ENCODE peak calls at places on chromosomes 6 and 20, in four cellular contexts. D is tibial artery, L is fibroblast of lung, O is BJ. F is an unnamed sample.

GRCh38 chr20:62892348-62893304 is 31.0 kb upstream of the TCFL5 start:
- DNase-seq in L (no peak), D (no peak), O (no peak), F (no peak)

GRCh38 chr6:42659806-42660205 is 62.6 kb downstream of the PRPH2 start:
- DNase-seq in D (no peak), O (no peak), L (no peak), F (no peak)

GRCh38 chr6:44373051-44373450 is 14.5 kb upstream of the CDC5L start:
- DNase-seq in O (no peak), L (no peak), D (no peak), F (no peak)

GRCh38 chr6:170037541-170038250 is 253.2 kb downstream of the DLL1 start:
- DNase-seq in O (no peak), D (peak), L (peak), F (no peak)

GRCh38 chr20:667351-668034 is 8.1 kb downstream of the SCRT2 start:
- DNase-seq in D (no peak), O (no peak), L (peak), F (no peak)

GRCh38 chr6:56840467-56841371 is 114.2 kb upstream of the BEND6 start:
- DNase-seq in D (no peak), O (no peak), L (peak), F (peak)

GRCh38 chr6:134819236-134819635 is 130.7 kb downstream of the ALDH8A1 start:
- DNase-seq in O (no peak), L (no peak), D (no peak), F (no peak)

GRCh38 chr6:45454008-45454911 is 76.5 kb upstream of the SUPT3H start:
- DNase-seq in L (peak), D (no peak), O (peak), F (peak)

GRCh38 chr20:17921774-17922173 is 46.8 kb downstream of the SNX5 start:
- DNase-seq in O (no peak), D (no peak), L (no peak), F (no peak)

GRCh38 chr6:135181333-135182119 is 418 bp downstream of the MYB start:
- DNase-seq in O (no peak), L (peak), D (no peak), F (no peak)

GRCh38 chr6:106444777-106445507 is 84.4 kb downstream of the CRYBG1 start:
- DNase-seq in D (no peak), O (no peak), L (peak), F (peak)

GRCh38 chr20:1868856-1869255 is 26.4 kb upstream of the SIRPA start:
- DNase-seq in L (peak), D (no peak), O (no peak), F (no peak)

GRCh38 chr6:108114861-108115597 is 40.5 kb upstream of the OSTM1 start:
- DNase-seq in O (no peak), D (peak), L (peak), F (peak)

GRCh38 chr6:148974351-148974750 is 227.5 kb downstream of the UST start:
- DNase-seq in D (no peak), L (no peak), O (no peak), F (no peak)

GRCh38 chr6:11538049-11538798 is 675 bp downstream of the TMEM170B start:
- DNase-seq in O (no peak), D (peak), L (peak), F (no peak)

GRCh38 chr20:23078351-23078993 is 7.7 kb downstream of the CD93 start:
- DNase-seq in D (no peak), L (peak), O (no peak), F (peak)

GRCh38 chr20:23080521-23080920 is 5.6 kb downstream of the CD93 start:
- DNase-seq in L (no peak), O (no peak), D (no peak), F (no peak)

GRCh38 chr20:23079926-23080325 is 6.2 kb downstream of the CD93 start:
- DNase-seq in O (no peak), D (no peak), L (no peak), F (no peak)

GRCh38 chr20:23077277-23077676 is 8.8 kb downstream of the CD93 start:
- DNase-seq in L (no peak), D (no peak), O (no peak), F (no peak)

GRCh38 chr20:23078994-23079364 is 7.1 kb downstream of the CD93 start:
- DNase-seq in O (no peak), D (no peak), L (no peak), F (no peak)
- TF ChIP-seq CTCF in O (no peak), D (no peak), L (no peak), F (peak)

DNA sequence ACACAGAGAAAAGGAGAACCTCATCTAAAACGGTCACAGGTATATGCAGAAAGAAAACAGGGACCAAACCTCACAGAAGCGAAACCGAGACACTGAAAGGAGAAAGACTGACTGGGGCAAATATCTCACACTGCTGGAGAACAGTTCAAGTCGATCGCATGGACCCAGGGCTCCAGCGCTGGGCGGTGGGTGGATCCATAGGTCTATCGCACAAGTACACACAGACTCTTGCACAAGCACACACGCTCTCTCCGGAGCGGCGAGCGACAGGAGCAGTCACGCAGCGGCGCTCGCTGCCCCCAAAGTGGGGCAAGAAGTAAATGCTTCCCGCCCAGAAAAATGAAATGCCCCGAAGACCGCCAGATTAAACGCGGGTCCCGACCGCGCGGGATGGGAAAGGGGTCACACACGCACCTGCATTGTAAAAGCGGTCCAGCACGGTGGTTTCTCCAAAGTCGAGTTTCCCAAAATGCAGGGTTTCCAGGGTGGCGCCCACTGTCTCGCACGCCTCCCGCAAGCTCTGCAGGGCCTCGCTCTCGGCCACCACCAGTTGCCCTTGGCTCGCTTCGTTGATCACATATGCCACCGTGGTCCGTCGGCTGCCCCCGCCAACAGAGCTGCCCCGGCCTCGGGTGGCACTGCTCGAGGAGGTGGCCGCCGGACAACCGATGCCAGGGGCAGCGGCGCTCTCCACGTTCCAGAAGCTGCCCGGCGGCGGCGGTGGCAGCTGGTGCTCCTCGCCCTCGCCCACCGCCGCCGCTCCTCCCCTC is 796 bp downstream of the MAP3K5 start:
- DNase-seq in D (peak), L (peak), O (no peak), F (no peak)
- H3K4me3 ChIP-seq in D (peak), L (peak), O (peak), F (peak)

DNA sequence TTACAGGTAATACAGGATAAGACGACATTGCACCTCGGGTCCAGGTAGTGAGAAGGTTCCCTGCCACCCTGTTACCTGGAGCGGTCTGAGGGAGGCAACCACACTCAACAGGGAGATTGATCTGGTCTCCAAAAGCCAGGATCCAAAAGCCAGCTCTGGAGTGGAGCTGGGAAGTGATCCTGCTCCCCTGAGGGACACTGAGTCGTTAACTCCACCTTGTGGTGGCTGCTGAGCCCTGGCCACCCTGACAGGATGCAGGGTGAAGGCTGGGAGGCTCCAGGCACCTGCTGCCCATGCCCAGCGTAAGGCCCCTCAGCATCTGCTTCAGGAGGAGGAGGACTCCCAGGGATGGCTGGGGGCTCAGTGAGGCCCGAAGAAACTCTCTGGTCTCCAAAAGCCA is 38.7 kb upstream of the SLC22A2 start:
- DNase-seq in O (no peak), L (no peak), D (no peak), F (no peak)
- TF ChIP-seq CTCF in O (no peak), L (no peak), D (no peak), F (no peak)

GRCh38 chr6:32148289-32148688 is 3.5 kb downstream of the PRRT1 start:
- DNase-seq in O (no peak), D (no peak), L (no peak), F (no peak)
- H3K4me3 ChIP-seq in O (no peak), D (no peak), L (no peak), F (no peak)

GRCh38 chr20:46551508-46552280 is 1.2 kb upstream of the OCSTAMP start:
- DNase-seq in D (no peak), L (no peak), O (no peak), F (no peak)

GRCh38 chr20:46548688-46549087 is 1.8 kb downstream of the OCSTAMP start:
- DNase-seq in L (no peak), O (no peak), D (no peak), F (no peak)

GRCh38 chr20:46547995-46548394 is 2.5 kb downstream of the OCSTAMP start:
- DNase-seq in O (no peak), L (no peak), D (no peak), F (no peak)

GRCh38 chr20:46550441-46550840 is at the start of gene OCSTAMP:
- DNase-seq in L (no peak), D (no peak), O (no peak), F (no peak)

DNA sequence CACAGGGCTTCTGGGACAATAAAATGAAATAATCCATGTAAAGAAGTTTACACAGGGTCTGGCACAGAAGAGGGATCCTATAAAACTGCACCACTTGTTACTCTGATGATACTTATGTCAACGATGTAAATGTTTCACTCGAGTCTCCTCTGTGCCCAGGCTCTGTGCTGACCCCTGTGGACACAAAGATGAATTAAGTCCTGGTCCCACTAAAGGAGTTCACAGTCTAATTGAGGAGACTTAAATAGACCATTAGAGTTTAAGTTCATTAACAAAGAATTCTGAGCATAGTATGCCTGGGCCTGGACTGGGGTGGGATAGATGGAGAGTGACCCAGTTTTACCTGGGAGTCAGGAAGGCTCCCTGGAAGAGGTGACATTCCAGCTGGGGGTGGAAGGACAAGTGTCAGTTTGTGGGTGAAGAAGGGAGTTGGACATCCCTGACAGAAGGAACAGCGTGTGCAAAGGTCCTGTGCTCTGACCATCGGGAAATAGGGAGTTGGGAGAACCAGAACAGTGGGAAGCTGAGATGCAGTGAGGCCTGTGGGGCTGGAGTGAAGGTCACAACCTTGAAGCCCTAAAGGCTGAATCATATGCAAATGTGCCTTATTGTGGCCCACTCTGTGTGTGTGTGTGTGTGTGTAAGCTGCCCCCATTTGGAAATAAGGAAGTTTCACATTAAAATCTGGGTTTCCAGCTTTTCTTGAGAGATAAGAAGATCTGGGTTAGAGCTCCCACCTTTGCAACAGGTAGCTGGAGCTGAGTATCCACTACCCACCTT is 1.1 kb downstream of the OCSTAMP start:
- DNase-seq in L (no peak), O (no peak), D (no peak), F (no peak)
- TF ChIP-seq CTCF in L (no peak), O (no peak), D (no peak), F (no peak)

DNA sequence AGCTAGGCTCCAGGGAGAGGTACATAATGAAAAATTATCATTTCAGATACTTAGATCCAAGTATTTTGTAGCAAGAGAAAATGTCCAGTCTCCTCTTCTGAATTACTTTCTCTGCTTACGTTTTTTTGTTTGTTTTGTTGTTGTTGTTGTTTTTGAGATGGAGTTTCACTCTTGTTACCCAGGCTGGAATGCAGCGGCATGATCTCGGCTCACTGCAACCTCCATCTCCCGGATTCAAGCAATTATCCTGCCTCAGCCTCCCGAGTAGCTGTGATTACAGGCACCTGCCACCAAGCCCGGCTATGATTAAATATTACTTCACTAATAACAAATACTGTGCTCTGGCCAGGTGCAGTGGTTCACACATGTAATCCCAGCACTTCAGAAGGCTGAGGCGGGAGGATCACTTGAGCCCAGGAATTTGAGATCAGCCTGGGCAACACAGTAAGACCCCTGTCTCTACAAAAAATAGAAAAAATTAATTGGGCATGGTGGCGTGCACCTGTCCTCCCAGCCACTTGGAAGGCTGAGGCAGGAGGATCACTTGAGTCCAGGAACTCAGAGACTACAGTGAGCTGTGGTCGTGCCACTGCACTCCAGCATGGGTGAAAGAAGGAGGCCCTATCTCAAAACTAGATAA is 155.0 kb upstream of the JARID2 start:
- DNase-seq in D (no peak), O (no peak), L (no peak), F (no peak)
- H3K4me3 ChIP-seq in D (no peak), O (no peak), L (no peak), F (no peak)

F was measured in astrocyte of the cerebellum.